ENCODE peak calls at places on chromosomes 6 and 20, in seven cellular contexts. One of them, this sample, is unnamed.

GRCh38 chr6:88983532-88983931 is 20.1 kb upstream of the RNGTT start:
- DNase-seq in lower leg skin: no peak
- DNase-seq in B cell: no peak
- DNase-seq in neural progenitor cell: peak; percentile 48
- DNase-seq in neural crest cell: peak; percentile 14
- DNase-seq in cardiac muscle cell: peak; percentile 48
- DNase-seq in RWPE1: peak; percentile 9
- DNase-seq in this sample: no peak

GRCh38 chr6:90701146-90701781 is 114.4 kb upstream of the MAP3K7 start:
- DNase-seq in neural progenitor cell: peak; percentile 56
- DNase-seq in lower leg skin: no peak
- DNase-seq in cardiac muscle cell: no peak
- DNase-seq in RWPE1: no peak
- DNase-seq in B cell: peak; percentile 29
- DNase-seq in neural crest cell: no peak
- DNase-seq in this sample: peak; percentile 12

GRCh38 chr20:41544472-41544871 is 73.7 kb downstream of the CHD6 start:
- DNase-seq in neural crest cell: no peak
- DNase-seq in B cell: no peak
- DNase-seq in neural progenitor cell: no peak
- DNase-seq in cardiac muscle cell: no peak
- DNase-seq in RWPE1: no peak
- DNase-seq in lower leg skin: no peak
- DNase-seq in this sample: no peak

GRCh38 chr20:2237059-2237458 is 58.7 kb upstream of the TGM3 start:
- DNase-seq in cardiac muscle cell: peak; percentile 3
- DNase-seq in neural crest cell: no peak
- DNase-seq in B cell: no peak
- DNase-seq in neural progenitor cell: peak; percentile 31
- DNase-seq in RWPE1: peak; percentile 89
- DNase-seq in lower leg skin: peak; percentile 92
- DNase-seq in this sample: no peak

GRCh38 chr6:108432792-108433191 is 127.9 kb upstream of the FOXO3 start:
- DNase-seq in RWPE1: no peak
- DNase-seq in B cell: no peak
- DNase-seq in neural progenitor cell: no peak
- DNase-seq in lower leg skin: no peak
- DNase-seq in neural crest cell: no peak
- DNase-seq in cardiac muscle cell: no peak
- DNase-seq in this sample: no peak

GRCh38 chr20:3222635-3223600 is 13.6 kb downstream of the ITPA start:
- DNase-seq in B cell: peak; percentile 75
- DNase-seq in neural progenitor cell: no peak
- DNase-seq in lower leg skin: no peak
- DNase-seq in neural crest cell: no peak
- DNase-seq in RWPE1: no peak
- DNase-seq in cardiac muscle cell: no peak
- DNase-seq in this sample: peak; percentile 83

GRCh38 chr6:92810913-92811312 is 608.4 kb downstream of the EPHA7 start:
- DNase-seq in neural progenitor cell: peak; percentile 83
- DNase-seq in cardiac muscle cell: peak; percentile 76
- DNase-seq in RWPE1: peak; percentile 31
- DNase-seq in neural crest cell: peak; percentile 33
- DNase-seq in B cell: peak; percentile 6
- DNase-seq in lower leg skin: no peak
- DNase-seq in this sample: peak; percentile 42

GRCh38 chr6:53311586-53311935 is 37.2 kb downstream of the ELOVL5 start:
- DNase-seq in RWPE1: no peak
- DNase-seq in lower leg skin: no peak
- DNase-seq in cardiac muscle cell: no peak
- DNase-seq in B cell: no peak
- DNase-seq in neural progenitor cell: no peak
- DNase-seq in neural crest cell: no peak
- DNase-seq in this sample: no peak

GRCh38 chr6:16481680-16482079 is 243.3 kb downstream of the GMPR start:
- DNase-seq in lower leg skin: no peak
- DNase-seq in RWPE1: no peak
- DNase-seq in neural progenitor cell: no peak
- DNase-seq in B cell: no peak
- DNase-seq in cardiac muscle cell: no peak
- DNase-seq in neural crest cell: no peak
- DNase-seq in this sample: no peak

GRCh38 chr20:8424010-8424409 is 291.9 kb downstream of the PLCB1 start:
- DNase-seq in neural crest cell: no peak
- DNase-seq in cardiac muscle cell: peak; percentile 39
- DNase-seq in neural progenitor cell: no peak
- DNase-seq in B cell: no peak
- DNase-seq in RWPE1: no peak
- DNase-seq in lower leg skin: no peak
- DNase-seq in this sample: no peak

GRCh38 chr6:95094751-95095150 is 482.6 kb upstream of the MANEA start:
- DNase-seq in RWPE1: peak; percentile 67
- DNase-seq in B cell: no peak
- DNase-seq in neural progenitor cell: no peak
- DNase-seq in lower leg skin: no peak
- DNase-seq in neural crest cell: no peak
- DNase-seq in cardiac muscle cell: no peak
- DNase-seq in this sample: no peak

GRCh38 chr20:50335105-50335504 is 144.5 kb downstream of the CEBPB start:
- DNase-seq in lower leg skin: peak; percentile 83
- DNase-seq in RWPE1: peak; percentile 85
- DNase-seq in neural progenitor cell: peak; percentile 71
- DNase-seq in cardiac muscle cell: peak; percentile 65
- DNase-seq in neural crest cell: no peak
- DNase-seq in B cell: no peak
- DNase-seq in this sample: peak; percentile 45

GRCh38 chr6:77034161-77034560 is 429.1 kb downstream of the HTR1B start:
- DNase-seq in cardiac muscle cell: peak; percentile 84
- DNase-seq in lower leg skin: no peak
- DNase-seq in neural progenitor cell: peak; percentile 39
- DNase-seq in B cell: no peak
- DNase-seq in RWPE1: peak; percentile 2
- DNase-seq in neural crest cell: no peak
- DNase-seq in this sample: no peak

GRCh38 chr20:49513009-49513408 is 30.5 kb upstream of the KCNB1 start:
- DNase-seq in neural crest cell: no peak
- DNase-seq in lower leg skin: no peak
- DNase-seq in cardiac muscle cell: no peak
- DNase-seq in RWPE1: no peak
- DNase-seq in B cell: no peak
- DNase-seq in neural progenitor cell: no peak
- DNase-seq in this sample: no peak

DNA sequence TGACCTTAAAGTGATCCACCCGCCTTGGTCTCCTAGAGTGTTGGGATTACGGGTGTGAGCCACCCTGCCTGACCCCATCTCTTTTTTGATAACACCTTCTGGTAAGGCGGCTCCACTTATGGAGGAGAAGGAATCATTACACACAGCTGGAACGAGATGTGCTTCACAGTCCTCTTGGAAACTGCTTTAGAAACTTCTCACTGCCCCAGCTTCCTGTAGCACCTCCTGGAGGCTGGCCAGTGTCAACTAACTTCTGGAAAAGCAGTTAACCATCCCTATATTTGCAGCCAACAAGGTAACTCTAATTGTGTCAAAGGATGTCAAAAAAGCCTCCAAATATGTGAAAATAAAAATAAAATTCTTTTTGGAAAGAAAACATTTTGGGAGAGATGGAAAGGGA is 48.8 kb upstream of the BCLAF1 start:
- DNase-seq in B cell: no peak
- DNase-seq in neural progenitor cell: no peak
- DNase-seq in neural crest cell: no peak
- DNase-seq in lower leg skin: no peak
- DNase-seq in cardiac muscle cell: no peak
- DNase-seq in RWPE1: no peak
- DNase-seq in this sample: no peak
- TF ChIP-seq CTCF in B cell: no peak
- TF ChIP-seq CTCF in neural progenitor cell: peak; percentile 18
- TF ChIP-seq CTCF in neural crest cell: no peak
- TF ChIP-seq CTCF in lower leg skin: no peak
- TF ChIP-seq CTCF in cardiac muscle cell: no peak
- TF ChIP-seq CTCF in RWPE1: no peak
- TF ChIP-seq CTCF in this sample: no peak

DNA sequence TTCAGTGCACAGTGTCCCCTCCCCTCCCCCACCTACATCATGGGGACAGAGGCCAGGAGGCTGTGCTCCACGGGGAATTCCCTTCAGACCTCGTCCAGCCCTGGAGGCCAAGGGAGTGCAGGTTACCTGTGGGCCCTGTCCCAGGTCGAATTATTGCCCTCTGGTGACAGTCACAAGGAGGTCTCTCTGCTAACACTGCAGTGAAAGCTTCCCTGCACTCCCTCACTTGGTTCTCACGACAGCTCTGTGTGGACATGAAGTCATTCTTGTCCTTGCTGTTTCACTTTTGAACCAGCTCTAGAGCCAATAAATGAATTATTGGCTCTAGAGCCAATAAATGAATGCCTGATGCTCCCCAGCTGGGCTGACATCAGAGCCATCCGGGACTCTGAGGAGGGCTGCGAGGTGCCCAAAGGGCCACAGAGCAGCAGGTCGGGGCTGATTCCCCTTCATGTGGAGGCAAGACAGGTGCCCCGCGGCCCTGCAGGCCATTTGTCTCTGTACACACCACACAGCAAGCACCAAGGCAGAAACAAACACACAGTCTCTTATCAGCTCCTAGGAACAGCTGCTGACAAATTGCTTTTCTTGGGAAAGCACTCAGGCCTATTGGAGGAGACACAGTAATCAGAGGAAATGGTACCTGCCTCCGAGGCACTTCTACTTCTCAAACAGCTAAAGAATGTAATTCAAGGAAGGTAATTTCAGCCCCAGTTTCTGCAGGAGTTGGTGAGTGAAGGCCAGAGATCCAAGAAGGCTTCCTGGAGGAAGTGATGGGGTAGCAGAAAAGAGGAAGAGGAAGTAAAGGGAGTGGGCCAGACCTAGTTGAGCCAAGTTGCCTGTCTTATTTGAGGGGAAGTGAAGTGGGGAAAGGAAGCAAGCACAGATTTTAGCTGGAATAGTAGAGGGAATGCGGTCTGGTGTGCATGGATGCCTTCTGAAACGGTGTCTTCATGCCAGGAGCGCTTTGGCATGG is 27.5 kb upstream of the TBXT start:
- DNase-seq in RWPE1: no peak
- DNase-seq in neural crest cell: no peak
- DNase-seq in lower leg skin: peak; percentile 66
- DNase-seq in cardiac muscle cell: peak; percentile 31
- DNase-seq in B cell: no peak
- DNase-seq in neural progenitor cell: no peak
- DNase-seq in this sample: no peak
- TF ChIP-seq CTCF in RWPE1: no peak
- TF ChIP-seq CTCF in neural crest cell: no peak
- TF ChIP-seq CTCF in lower leg skin: no peak
- TF ChIP-seq CTCF in cardiac muscle cell: no peak
- TF ChIP-seq CTCF in B cell: no peak
- TF ChIP-seq CTCF in neural progenitor cell: no peak
- TF ChIP-seq CTCF in this sample: no peak

GRCh38 chr6:4167123-4167522 is 31.7 kb upstream of the ECI2 start:
- DNase-seq in cardiac muscle cell: no peak
- DNase-seq in B cell: no peak
- DNase-seq in lower leg skin: no peak
- DNase-seq in neural progenitor cell: no peak
- DNase-seq in neural crest cell: no peak
- DNase-seq in RWPE1: no peak
- DNase-seq in this sample: no peak

GRCh38 chr6:4163408-4163807 is 28.0 kb upstream of the ECI2 start:
- DNase-seq in cardiac muscle cell: no peak
- DNase-seq in neural progenitor cell: no peak
- DNase-seq in lower leg skin: no peak
- DNase-seq in B cell: no peak
- DNase-seq in neural crest cell: no peak
- DNase-seq in RWPE1: no peak
- DNase-seq in this sample: no peak

GRCh38 chr6:4162345-4162744 is 27.0 kb upstream of the ECI2 start:
- DNase-seq in RWPE1: no peak
- DNase-seq in neural crest cell: no peak
- DNase-seq in neural progenitor cell: peak; percentile 15
- DNase-seq in B cell: no peak
- DNase-seq in cardiac muscle cell: no peak
- DNase-seq in lower leg skin: no peak
- DNase-seq in this sample: no peak

GRCh38 chr6:4164456-4164855 is 29.1 kb upstream of the ECI2 start:
- DNase-seq in neural progenitor cell: no peak
- DNase-seq in RWPE1: no peak
- DNase-seq in B cell: no peak
- DNase-seq in cardiac muscle cell: no peak
- DNase-seq in lower leg skin: no peak
- DNase-seq in neural crest cell: no peak
- DNase-seq in this sample: no peak

DNA sequence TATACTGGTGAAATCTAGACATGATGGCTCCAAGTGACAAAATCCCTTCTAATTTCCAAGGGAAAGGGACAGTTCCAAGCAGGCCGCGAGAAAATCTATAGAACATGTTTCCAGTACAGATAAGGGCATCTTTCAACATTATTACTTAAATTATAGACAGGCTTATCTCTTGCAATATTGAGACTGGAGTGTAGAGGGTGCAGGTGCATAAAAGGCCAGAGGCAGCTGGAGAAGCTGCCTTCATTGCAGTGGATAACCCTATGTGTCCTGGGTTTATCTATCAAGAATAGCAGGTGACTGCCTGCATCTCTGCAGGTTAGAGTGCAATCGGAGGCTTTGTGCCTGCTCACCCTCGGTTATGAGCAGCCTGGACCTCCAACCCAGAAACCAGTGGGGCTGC is 28.7 kb upstream of the ECI2 start:
- DNase-seq in lower leg skin: no peak
- DNase-seq in RWPE1: no peak
- DNase-seq in neural progenitor cell: no peak
- DNase-seq in neural crest cell: no peak
- DNase-seq in cardiac muscle cell: no peak
- DNase-seq in B cell: no peak
- DNase-seq in this sample: no peak
- TF ChIP-seq CTCF in lower leg skin: no peak
- TF ChIP-seq CTCF in RWPE1: no peak
- TF ChIP-seq CTCF in neural progenitor cell: no peak
- TF ChIP-seq CTCF in neural crest cell: no peak
- TF ChIP-seq CTCF in cardiac muscle cell: no peak
- TF ChIP-seq CTCF in B cell: no peak
- TF ChIP-seq CTCF in this sample: no peak

DNA sequence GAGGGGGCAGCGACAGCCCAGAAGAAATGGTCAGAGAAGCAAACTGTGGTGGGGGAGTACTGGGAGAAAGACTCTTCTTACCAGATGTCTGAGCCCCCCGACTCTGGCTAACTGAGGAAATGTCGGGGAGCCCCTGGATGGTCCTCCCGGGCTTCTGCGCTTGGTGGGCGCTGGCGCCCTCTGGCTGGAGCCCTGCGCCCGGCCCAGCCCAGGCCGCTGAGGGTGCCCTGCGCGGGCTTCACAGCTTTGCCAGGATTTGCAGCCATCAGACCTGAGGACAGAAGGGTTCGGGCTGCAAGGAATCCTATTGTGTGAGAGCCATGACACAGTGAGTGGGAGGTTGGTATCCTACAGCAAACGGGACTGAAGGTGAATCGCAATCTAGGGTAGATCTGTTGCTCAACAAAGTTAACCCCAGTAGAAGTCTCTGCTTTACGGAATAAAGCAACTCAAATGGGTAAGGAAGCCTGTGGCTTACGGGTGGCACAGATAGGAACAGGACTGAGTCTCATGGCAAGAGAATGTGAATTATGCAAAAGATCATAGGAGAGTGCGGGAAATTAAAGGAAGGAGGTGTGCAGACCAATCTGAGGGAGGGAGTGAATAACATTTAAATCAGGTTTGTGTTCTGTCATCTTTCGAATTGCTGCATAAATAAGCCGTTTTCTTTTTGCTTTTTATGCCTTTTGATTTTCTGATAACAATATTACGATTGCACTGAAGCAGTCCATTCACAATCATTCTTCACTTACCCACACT is 719 bp upstream of the RCAN2 start:
- DNase-seq in neural crest cell: peak; percentile 36
- DNase-seq in cardiac muscle cell: peak; percentile 80
- DNase-seq in B cell: peak; percentile 54
- DNase-seq in RWPE1: peak; percentile 8
- DNase-seq in neural progenitor cell: peak; percentile 80
- DNase-seq in lower leg skin: peak; percentile 87
- DNase-seq in this sample: peak; percentile 65
- TF ChIP-seq CTCF in neural crest cell: peak; percentile 51
- TF ChIP-seq CTCF in cardiac muscle cell: peak; percentile 50
- TF ChIP-seq CTCF in B cell: peak; percentile 23
- TF ChIP-seq CTCF in RWPE1: peak; percentile 37
- TF ChIP-seq CTCF in neural progenitor cell: peak; percentile 71
- TF ChIP-seq CTCF in lower leg skin: no peak
- TF ChIP-seq CTCF in this sample: no peak

This sample was measured in GM20000.